ENCODE peak calls at places on chromosomes 5 and 9, in six cellular contexts. One of them, this sample, is unnamed.

GRCh38 chr9:125189011-125189360 is 617 bp downstream of the PPP6C start:
- DNase-seq in OCI-LY7: peak
- DNase-seq in ascending aorta: peak
- DNase-seq in fibroblast of lung: no peak
- DNase-seq in PC-3: no peak
- DNase-seq in GM23338: peak
- DNase-seq in this sample: peak

GRCh38 chr5:59058977-59059687 is 476.3 kb downstream of the RAB3C start:
- DNase-seq in OCI-LY7: no peak
- DNase-seq in GM23338: no peak
- DNase-seq in PC-3: no peak
- DNase-seq in fibroblast of lung: no peak
- DNase-seq in ascending aorta: no peak
- DNase-seq in this sample: no peak

GRCh38 chr5:138752951-138753793 is at the start of gene CTNNA1:
- DNase-seq in OCI-LY7: peak
- DNase-seq in fibroblast of lung: peak
- DNase-seq in PC-3: peak
- DNase-seq in ascending aorta: peak
- DNase-seq in GM23338: peak
- DNase-seq in this sample: peak

GRCh38 chr5:165201364-165202143 is 1696.1 kb downstream of the MAT2B start:
- DNase-seq in ascending aorta: no peak
- DNase-seq in GM23338: no peak
- DNase-seq in OCI-LY7: no peak
- DNase-seq in PC-3: peak
- DNase-seq in fibroblast of lung: peak
- DNase-seq in this sample: no peak

GRCh38 chr9:132531187-132531586 is 51.2 kb upstream of the BARHL1 start:
- DNase-seq in OCI-LY7: no peak
- DNase-seq in PC-3: no peak
- DNase-seq in ascending aorta: no peak
- DNase-seq in GM23338: peak
- DNase-seq in fibroblast of lung: no peak
- DNase-seq in this sample: no peak

GRCh38 chr5:77639624-77640023 is 1.1 kb upstream of the OTP start:
- DNase-seq in GM23338: no peak
- DNase-seq in OCI-LY7: no peak
- DNase-seq in PC-3: no peak
- DNase-seq in ascending aorta: no peak
- DNase-seq in fibroblast of lung: no peak
- DNase-seq in this sample: no peak

GRCh38 chr9:35814106-35814840 is 569 bp downstream of the HINT2 start:
- DNase-seq in PC-3: peak
- DNase-seq in ascending aorta: peak
- DNase-seq in GM23338: peak
- DNase-seq in fibroblast of lung: peak
- DNase-seq in OCI-LY7: peak
- DNase-seq in this sample: peak

GRCh38 chr5:58080573-58080972 is 379.3 kb downstream of the PLK2 start:
- DNase-seq in PC-3: peak
- DNase-seq in ascending aorta: no peak
- DNase-seq in OCI-LY7: no peak
- DNase-seq in fibroblast of lung: peak
- DNase-seq in GM23338: peak
- DNase-seq in this sample: no peak

GRCh38 chr5:172288465-172288864 is 4.9 kb upstream of the UBTD2 start:
- DNase-seq in GM23338: no peak
- DNase-seq in fibroblast of lung: no peak
- DNase-seq in PC-3: no peak
- DNase-seq in ascending aorta: no peak
- DNase-seq in OCI-LY7: no peak
- DNase-seq in this sample: no peak

GRCh38 chr5:172377856-172378255 is 76.5 kb downstream of the SH3PXD2B start:
- DNase-seq in ascending aorta: no peak
- DNase-seq in PC-3: no peak
- DNase-seq in GM23338: no peak
- DNase-seq in OCI-LY7: no peak
- DNase-seq in fibroblast of lung: no peak
- DNase-seq in this sample: peak

GRCh38 chr5:107389130-107389553 is 281.6 kb downstream of the EFNA5 start:
- DNase-seq in GM23338: no peak
- DNase-seq in PC-3: peak
- DNase-seq in ascending aorta: no peak
- DNase-seq in fibroblast of lung: peak
- DNase-seq in OCI-LY7: peak
- DNase-seq in this sample: peak

GRCh38 chr5:177605078-177605477 is 5.1 kb downstream of the B4GALT7 start:
- DNase-seq in ascending aorta: no peak
- DNase-seq in PC-3: no peak
- DNase-seq in fibroblast of lung: no peak
- DNase-seq in GM23338: no peak
- DNase-seq in OCI-LY7: no peak
- DNase-seq in this sample: no peak

GRCh38 chr5:9454012-9454481 is 91.8 kb downstream of the SEMA5A start:
- DNase-seq in GM23338: no peak
- DNase-seq in OCI-LY7: no peak
- DNase-seq in ascending aorta: no peak
- DNase-seq in fibroblast of lung: no peak
- DNase-seq in PC-3: peak
- DNase-seq in this sample: peak

GRCh38 chr5:36028816-36029465 is 37.7 kb downstream of the UGT3A2 start:
- DNase-seq in OCI-LY7: no peak
- DNase-seq in GM23338: no peak
- DNase-seq in ascending aorta: no peak
- DNase-seq in fibroblast of lung: no peak
- DNase-seq in PC-3: no peak
- DNase-seq in this sample: no peak

GRCh38 chr9:96061293-96061987 is 185.9 kb downstream of the ERCC6L2 start:
- DNase-seq in ascending aorta: peak
- DNase-seq in OCI-LY7: no peak
- DNase-seq in fibroblast of lung: peak
- DNase-seq in PC-3: peak
- DNase-seq in GM23338: peak
- DNase-seq in this sample: peak

GRCh38 chr5:56763711-56764466 is 51.5 kb upstream of the MAP3K1 start:
- DNase-seq in ascending aorta: no peak
- DNase-seq in fibroblast of lung: peak
- DNase-seq in OCI-LY7: peak
- DNase-seq in PC-3: peak
- DNase-seq in GM23338: no peak
- DNase-seq in this sample: no peak

GRCh38 chr9:120729796-120730195 is 15.5 kb upstream of the MEGF9 start:
- DNase-seq in OCI-LY7: peak
- DNase-seq in fibroblast of lung: no peak
- DNase-seq in ascending aorta: no peak
- DNase-seq in GM23338: peak
- DNase-seq in PC-3: peak
- DNase-seq in this sample: peak

GRCh38 chr5:26569241-26569928 is 469.0 kb downstream of the CDH9 start:
- DNase-seq in ascending aorta: no peak
- DNase-seq in OCI-LY7: no peak
- DNase-seq in fibroblast of lung: no peak
- DNase-seq in PC-3: no peak
- DNase-seq in GM23338: no peak
- DNase-seq in this sample: no peak

GRCh38 chr9:37408933-37409710 is 13.4 kb upstream of the GRHPR start:
- DNase-seq in PC-3: no peak
- DNase-seq in fibroblast of lung: no peak
- DNase-seq in GM23338: no peak
- DNase-seq in OCI-LY7: peak
- DNase-seq in ascending aorta: no peak
- DNase-seq in this sample: peak

GRCh38 chr5:143601357-143601756 is 197.9 kb upstream of the NR3C1 start:
- DNase-seq in fibroblast of lung: no peak
- DNase-seq in ascending aorta: no peak
- DNase-seq in PC-3: no peak
- DNase-seq in GM23338: no peak
- DNase-seq in OCI-LY7: no peak
- DNase-seq in this sample: no peak

GRCh38 chr5:98880598-98880997 is 48.2 kb downstream of the CHD1 start:
- DNase-seq in fibroblast of lung: no peak
- DNase-seq in OCI-LY7: no peak
- DNase-seq in PC-3: no peak
- DNase-seq in ascending aorta: no peak
- DNase-seq in GM23338: no peak
- DNase-seq in this sample: no peak

GRCh38 chr5:98877600-98877999 is 51.2 kb downstream of the CHD1 start:
- DNase-seq in GM23338: no peak
- DNase-seq in OCI-LY7: no peak
- DNase-seq in PC-3: no peak
- DNase-seq in ascending aorta: no peak
- DNase-seq in fibroblast of lung: no peak
- DNase-seq in this sample: no peak

DNA sequence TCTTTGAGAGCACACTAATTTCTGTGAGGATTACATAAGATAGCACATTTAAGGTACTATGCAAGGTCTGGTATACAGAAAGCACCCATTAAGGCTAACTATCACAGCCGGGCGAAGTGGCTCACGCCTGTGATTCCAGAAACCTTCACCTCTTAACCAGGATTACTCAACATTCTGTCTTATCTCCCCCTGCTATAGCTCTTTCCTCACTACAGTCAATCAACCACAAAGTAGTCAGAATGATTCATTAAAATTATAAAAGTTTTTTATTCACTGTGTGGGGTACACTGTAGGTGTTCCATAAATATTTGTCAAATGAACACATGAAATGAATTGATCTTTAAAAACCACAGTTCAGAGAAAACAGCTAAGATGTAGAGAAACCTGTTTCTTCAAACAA is 48.7 kb downstream of the CHD1 start:
- DNase-seq in GM23338: no peak
- DNase-seq in fibroblast of lung: no peak
- DNase-seq in PC-3: peak
- DNase-seq in OCI-LY7: no peak
- DNase-seq in ascending aorta: no peak
- DNase-seq in this sample: no peak
- H3K4me3 ChIP-seq in GM23338: no peak
- H3K4me3 ChIP-seq in fibroblast of lung: no peak
- H3K4me3 ChIP-seq in PC-3: no peak
- H3K4me3 ChIP-seq in OCI-LY7: no peak
- H3K4me3 ChIP-seq in ascending aorta: no peak
- H3K4me3 ChIP-seq in this sample: no peak

GRCh38 chr5:173630724-173631365 is 14.4 kb upstream of the BOD1 start:
- DNase-seq in OCI-LY7: no peak
- DNase-seq in GM23338: no peak
- DNase-seq in fibroblast of lung: no peak
- DNase-seq in ascending aorta: peak
- DNase-seq in PC-3: no peak
- DNase-seq in this sample: no peak
- H3K4me3 ChIP-seq in OCI-LY7: no peak
- H3K4me3 ChIP-seq in GM23338: no peak
- H3K4me3 ChIP-seq in fibroblast of lung: no peak
- H3K4me3 ChIP-seq in ascending aorta: no peak
- H3K4me3 ChIP-seq in PC-3: no peak
- H3K4me3 ChIP-seq in this sample: no peak

DNA sequence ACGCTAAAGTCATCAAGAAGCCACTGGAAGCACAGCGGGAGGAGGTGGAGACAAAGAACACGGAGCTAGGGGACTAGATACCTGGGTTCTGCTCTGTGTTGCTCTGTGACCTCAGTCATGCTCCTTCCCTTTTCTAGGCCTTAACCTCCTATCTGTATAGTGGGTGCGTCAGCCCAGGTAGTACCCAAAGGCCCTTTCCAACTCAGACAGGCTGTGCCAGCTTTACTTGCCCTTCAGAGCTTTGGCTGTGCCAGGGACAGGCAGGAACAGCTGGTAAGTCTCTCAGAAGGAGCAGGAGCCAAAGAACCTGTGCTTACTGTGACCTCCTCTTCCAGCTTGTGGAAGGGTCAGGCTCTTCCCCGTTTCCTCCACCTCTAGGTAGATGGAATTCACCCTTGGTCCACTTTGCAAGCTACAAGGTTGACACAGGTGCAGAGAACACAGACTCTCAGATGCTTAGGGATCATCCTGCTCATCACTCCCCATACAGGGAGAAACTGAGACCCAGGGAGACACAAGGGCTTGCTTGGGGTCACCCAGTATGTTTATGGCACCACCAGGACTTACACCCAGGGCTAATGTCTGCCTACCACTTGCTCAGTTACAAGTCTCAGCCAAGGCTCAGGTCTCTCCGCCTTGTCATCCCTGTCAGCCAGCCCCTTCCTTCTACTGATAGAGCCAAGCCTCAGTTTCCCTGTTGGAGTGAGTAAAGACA is 1.7 kb downstream of the CCDC69 start:
- DNase-seq in fibroblast of lung: no peak
- DNase-seq in ascending aorta: no peak
- DNase-seq in PC-3: no peak
- DNase-seq in GM23338: no peak
- DNase-seq in OCI-LY7: no peak
- DNase-seq in this sample: no peak
- H3K4me3 ChIP-seq in fibroblast of lung: no peak
- H3K4me3 ChIP-seq in ascending aorta: peak
- H3K4me3 ChIP-seq in PC-3: no peak
- H3K4me3 ChIP-seq in GM23338: peak
- H3K4me3 ChIP-seq in OCI-LY7: peak
- H3K4me3 ChIP-seq in this sample: peak

GRCh38 chr5:42656661-42657035 is 100.0 kb upstream of the CCDC152 start:
- DNase-seq in GM23338: no peak
- DNase-seq in OCI-LY7: peak
- DNase-seq in ascending aorta: no peak
- DNase-seq in fibroblast of lung: peak
- DNase-seq in PC-3: peak
- DNase-seq in this sample: no peak
- H3K4me3 ChIP-seq in GM23338: no peak
- H3K4me3 ChIP-seq in OCI-LY7: no peak
- H3K4me3 ChIP-seq in ascending aorta: peak
- H3K4me3 ChIP-seq in fibroblast of lung: no peak
- H3K4me3 ChIP-seq in PC-3: peak
- H3K4me3 ChIP-seq in this sample: no peak

GRCh38 chr9:78806492-78807160 is 509.7 kb downstream of the PSAT1 start:
- DNase-seq in ascending aorta: no peak
- DNase-seq in OCI-LY7: no peak
- DNase-seq in GM23338: no peak
- DNase-seq in fibroblast of lung: no peak
- DNase-seq in PC-3: no peak
- DNase-seq in this sample: no peak

GRCh38 chr9:78812665-78813064 is 515.7 kb downstream of the PSAT1 start:
- DNase-seq in PC-3: no peak
- DNase-seq in fibroblast of lung: no peak
- DNase-seq in ascending aorta: no peak
- DNase-seq in OCI-LY7: no peak
- DNase-seq in GM23338: no peak
- DNase-seq in this sample: no peak

GRCh38 chr9:78807286-78807685 is 510.4 kb downstream of the PSAT1 start:
- DNase-seq in GM23338: no peak
- DNase-seq in OCI-LY7: no peak
- DNase-seq in PC-3: no peak
- DNase-seq in ascending aorta: no peak
- DNase-seq in fibroblast of lung: no peak
- DNase-seq in this sample: no peak

GRCh38 chr9:78811562-78812276 is 514.8 kb downstream of the PSAT1 start:
- DNase-seq in fibroblast of lung: peak
- DNase-seq in ascending aorta: no peak
- DNase-seq in OCI-LY7: no peak
- DNase-seq in GM23338: peak
- DNase-seq in PC-3: peak
- DNase-seq in this sample: no peak

GRCh38 chr9:78808087-78808486 is 511.2 kb downstream of the PSAT1 start:
- DNase-seq in OCI-LY7: no peak
- DNase-seq in ascending aorta: no peak
- DNase-seq in GM23338: no peak
- DNase-seq in PC-3: no peak
- DNase-seq in fibroblast of lung: no peak
- DNase-seq in this sample: no peak
- H3K4me3 ChIP-seq in OCI-LY7: no peak
- H3K4me3 ChIP-seq in ascending aorta: no peak
- H3K4me3 ChIP-seq in GM23338: no peak
- H3K4me3 ChIP-seq in PC-3: no peak
- H3K4me3 ChIP-seq in fibroblast of lung: no peak
- H3K4me3 ChIP-seq in this sample: no peak

This sample was measured in GM12865.